ENCODE peak calls at places on chromosomes 3 and 15, in six cellular contexts. W is IMR-90, G is neuronal stem cell, O is mesendoderm, M is H1, N is H9. F is an unnamed sample.
A peak's percentile ranks its signal among the peaks of the same experiment; 100 is the strongest.

GRCh38 chr3:112811150-112811884 is 35.3 kb downstream of the CD200R1L start:
- DNase-seq in W (peak; percentile 86), G (no peak), O (no peak), M (no peak), N (no peak), F (no peak)

GRCh38 chr3:23968467-23969184 is 23.5 kb downstream of the NR1D2 start:
- DNase-seq in W (peak; percentile 51), G (no peak), O (no peak), M (no peak), N (no peak), F (no peak)

GRCh38 chr3:98013428-98014349 is 21.4 kb downstream of the GABRR3 start:
- DNase-seq in W (peak; percentile 33), G (no peak), O (no peak), M (no peak), N (no peak), F (no peak)

GRCh38 chr15:92091155-92091734 is 237.7 kb downstream of the SLCO3A1 start:
- DNase-seq in W (peak; percentile 11), G (peak; percentile 47), O (peak; percentile 86), M (no peak), N (peak; percentile 90), F (peak; percentile 66)

GRCh38 chr3:49171119-49171774 is at the start of gene KLHDC8B:
- DNase-seq in W (peak; percentile 81), G (peak; percentile 89), O (peak; percentile 95), M (peak; percentile 59), N (peak; percentile 93), F (peak; percentile 90)

GRCh38 chr15:44137750-44138149 is 57.3 kb downstream of the FRMD5 start:
- DNase-seq in W (peak; percentile 11), G (no peak), O (no peak), M (no peak), N (no peak), F (no peak)

GRCh38 chr3:131591394-131591990 is 88.7 kb upstream of the MRPL3 start:
- DNase-seq in W (peak; percentile 36), G (no peak), O (no peak), M (no peak), N (no peak), F (no peak)

GRCh38 chr3:23241256-23241655 is 38.1 kb downstream of the UBE2E2 start:
- DNase-seq in W (no peak), G (no peak), O (no peak), M (no peak), N (no peak), F (no peak)

GRCh38 chr15:98286831-98287230 is 326.3 kb downstream of the ARRDC4 start:
- DNase-seq in W (no peak), G (no peak), O (no peak), M (no peak), N (no peak), F (no peak)

GRCh38 chr3:116770815-116771450 is 61.4 kb downstream of the TUSC7 start:
- DNase-seq in W (peak; percentile 80), G (peak; percentile 74), O (peak; percentile 89), M (peak; percentile 60), N (peak; percentile 81), F (peak; percentile 73)

GRCh38 chr15:71452893-71453292 is 337.6 kb downstream of the THSD4 start:
- DNase-seq in W (no peak), G (no peak), O (no peak), M (no peak), N (no peak), F (no peak)

GRCh38 chr15:92097473-92098178 is 244.1 kb downstream of the SLCO3A1 start:
- DNase-seq in W (peak; percentile 46), G (peak; percentile 68), O (peak; percentile 84), M (no peak), N (peak; percentile 85), F (peak; percentile 22)

GRCh38 chr3:99176169-99176964 is 274.9 kb upstream of the DCBLD2 start:
- DNase-seq in W (peak; percentile 39), G (no peak), O (no peak), M (no peak), N (no peak), F (no peak)

GRCh38 chr15:98881526-98882517 is 125.8 kb downstream of the PGPEP1L start:
- DNase-seq in W (peak; percentile 72), G (no peak), O (peak; percentile 91), M (no peak), N (no peak), F (peak; percentile 80)

GRCh38 chr15:71137138-71137518 is 21.9 kb downstream of the THSD4 start:
- DNase-seq in W (no peak), G (no peak), O (no peak), M (no peak), N (no peak), F (no peak)

GRCh38 chr15:48595988-48596387 is 49.5 kb downstream of the FBN1 start:
- DNase-seq in W (no peak), G (no peak), O (no peak), M (no peak), N (no peak), F (no peak)

GRCh38 chr3:51799879-51800757 is 21.1 kb upstream of the IQCF6 start:
- DNase-seq in W (peak; percentile 82), G (peak; percentile 75), O (peak; percentile 88), M (no peak), N (no peak), F (peak; percentile 42)

GRCh38 chr3:38479431-38480092 is 16.6 kb upstream of the EXOG start:
- DNase-seq in W (peak; percentile 62), G (no peak), O (peak; percentile 60), M (peak; percentile 25), N (peak; percentile 53), F (peak; percentile 48)

GRCh38 chr3:38533285-38533994 is 37.3 kb downstream of the EXOG start:
- DNase-seq in W (no peak), G (no peak), O (peak; percentile 75), M (no peak), N (no peak), F (no peak)

GRCh38 chr3:71245052-71245488 is 338.5 kb downstream of the FOXP1 start:
- DNase-seq in W (peak; percentile 83), G (no peak), O (peak; percentile 42), M (no peak), N (no peak), F (no peak)

GRCh38 chr3:52831500-52832301 is 1.2 kb upstream of the ITIH4 start:
- DNase-seq in W (peak; percentile 76), G (no peak), O (no peak), M (no peak), N (no peak), F (peak; percentile 49)

GRCh38 chr15:41919954-41920538 is 26.2 kb upstream of the SPTBN5 start:
- DNase-seq in W (peak; percentile 97), G (no peak), O (no peak), M (no peak), N (no peak), F (no peak)

GRCh38 chr15:73982251-73982962 is 9.7 kb downstream of the STOML1 start:
- DNase-seq in W (peak; percentile 91), G (no peak), O (no peak), M (no peak), N (no peak), F (no peak)

GRCh38 chr15:85154061-85154460 is 172.4 kb downstream of the PDE8A start:
- DNase-seq in W (no peak), G (no peak), O (peak; percentile 53), M (no peak), N (no peak), F (no peak)

GRCh38 chr15:32663671-32664070 is 22.2 kb downstream of the SCG5 start:
- DNase-seq in W (no peak), G (no peak), O (no peak), M (no peak), N (no peak), F (no peak)

GRCh38 chr15:32657941-32658340 is 16.4 kb downstream of the SCG5 start:
- DNase-seq in W (no peak), G (no peak), O (no peak), M (no peak), N (no peak), F (no peak)

GRCh38 chr15:32656091-32656860 is 14.8 kb downstream of the SCG5 start:
- DNase-seq in W (no peak), G (no peak), O (no peak), M (no peak), N (no peak), F (no peak)

GRCh38 chr15:32657198-32657886 is 15.8 kb downstream of the SCG5 start:
- DNase-seq in W (no peak), G (no peak), O (no peak), M (no peak), N (no peak), F (no peak)

GRCh38 chr15:32659340-32659831 is 17.9 kb downstream of the SCG5 start:
- DNase-seq in W (peak; percentile 86), G (no peak), O (no peak), M (no peak), N (no peak), F (peak; percentile 12)
- H2BK5ac ChIP-seq in W (peak overlapping the region; percentile 28), G (no peak overlapping the region), O (no peak overlapping the region), M (no peak overlapping the region), N (no peak overlapping the region), F (no peak overlapping the region)

DNA sequence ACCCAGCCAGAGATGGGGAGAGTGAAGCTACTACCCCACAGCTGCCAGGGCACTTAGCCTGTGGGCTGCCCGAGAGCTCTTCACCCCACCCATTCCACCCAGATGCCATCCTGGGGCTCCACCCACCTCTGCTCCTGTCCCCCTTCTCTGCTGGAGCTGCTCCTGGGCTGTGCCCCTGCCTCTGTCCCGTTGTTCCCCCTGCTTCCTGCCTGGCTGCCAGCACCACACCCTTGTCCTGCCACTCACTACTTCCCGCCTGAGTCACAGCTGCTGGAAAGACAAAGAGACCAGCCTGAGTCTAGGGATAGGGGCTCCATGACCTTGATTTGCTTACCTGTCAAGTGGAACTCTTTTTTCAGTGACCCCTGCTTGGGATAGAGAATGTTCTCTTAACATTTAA is 12.4 kb downstream of the GNAI2 start:
- DNase-seq in W (no peak), G (no peak), O (no peak), M (no peak), N (no peak), F (no peak)
- H3K9ac ChIP-seq in W (peak overlapping the region; percentile 22), G (no peak overlapping the region), O (peak overlapping the region; percentile 20), M (no peak overlapping the region), N (no peak overlapping the region), F (no peak overlapping the region)

DNA sequence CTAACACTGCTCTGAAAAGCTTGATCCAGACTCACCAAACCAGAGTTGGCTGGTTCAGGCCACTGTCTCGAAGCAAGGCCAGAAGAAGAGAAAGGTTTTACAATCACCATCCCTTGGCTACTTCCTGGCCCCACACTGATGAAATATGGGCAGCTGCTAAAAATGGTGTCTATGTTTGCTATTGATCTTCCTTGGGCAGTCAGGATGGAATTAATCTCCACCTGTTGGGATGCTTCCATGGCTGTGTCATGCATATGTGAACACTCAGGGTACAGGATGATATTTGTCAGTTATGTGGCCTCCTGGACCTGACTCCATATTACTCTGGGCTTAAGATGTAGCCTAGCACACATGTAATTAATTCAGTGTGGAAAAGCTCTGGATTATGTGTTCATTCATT is 61.9 kb downstream of the FRMD4B start:
- DNase-seq in W (no peak), G (no peak), O (no peak), M (no peak), N (no peak), F (no peak)
- H3K4me1 ChIP-seq in W (no peaks in the 10 kb centered on the region), G (no peaks in the 10 kb centered on the region), O (no peaks in the 10 kb centered on the region), M (no peaks in the 10 kb centered on the region), N (no peaks in the 10 kb centered on the region), F (no peaks in the 10 kb centered on the region)

GRCh38 chr3:19946291-19946831 is 536 bp upstream of the RAB5A start:
- DNase-seq in W (no peak), G (no peak), O (no peak), M (peak; percentile 17), N (no peak), F (peak; percentile 55)
- H2BK5ac ChIP-seq in W (peak overlapping the region; percentile 55), G (no peak overlapping the region), O (no peak overlapping the region), M (peak overlapping the region; percentile 84), N (peak overlapping the region; percentile 90), F (peak overlapping the region; percentile 28)

F was measured in trophoblast cell.